ENCODE peak calls at places on chromosomes 6 and 20, in seven cellular contexts. One of them, this sample, is unnamed.

GRCh38 chr6:127176175-127176574 is 57.7 kb downstream of the RSPO3 start:
- DNase-seq in fibroblast of lung: peak
- DNase-seq in ascending aorta: no peak
- DNase-seq in CD8-positive, alpha-beta T cell: no peak
- DNase-seq in GM10248: no peak
- DNase-seq in cardiac fibroblast: peak
- DNase-seq in nephron progenitor cell: no peak
- DNase-seq in this sample: no peak

GRCh38 chr6:140401666-140402255 is 1027.3 kb upstream of the CITED2 start:
- DNase-seq in fibroblast of lung: peak
- DNase-seq in ascending aorta: no peak
- DNase-seq in CD8-positive, alpha-beta T cell: no peak
- DNase-seq in GM10248: no peak
- DNase-seq in cardiac fibroblast: peak
- DNase-seq in nephron progenitor cell: no peak
- DNase-seq in this sample: no peak

GRCh38 chr20:10171864-10172751 is 46.5 kb upstream of the SNAP25 start:
- DNase-seq in fibroblast of lung: peak
- DNase-seq in ascending aorta: peak
- DNase-seq in CD8-positive, alpha-beta T cell: no peak
- DNase-seq in GM10248: no peak
- DNase-seq in cardiac fibroblast: peak
- DNase-seq in nephron progenitor cell: peak
- DNase-seq in this sample: no peak

GRCh38 chr6:97714772-97715171 is 431.8 kb upstream of the MMS22L start:
- DNase-seq in fibroblast of lung: no peak
- DNase-seq in ascending aorta: no peak
- DNase-seq in CD8-positive, alpha-beta T cell: no peak
- DNase-seq in GM10248: no peak
- DNase-seq in cardiac fibroblast: no peak
- DNase-seq in nephron progenitor cell: no peak
- DNase-seq in this sample: no peak

GRCh38 chr6:80690611-80691090 is 584.2 kb downstream of the BCKDHB start:
- DNase-seq in fibroblast of lung: peak
- DNase-seq in ascending aorta: no peak
- DNase-seq in CD8-positive, alpha-beta T cell: no peak
- DNase-seq in GM10248: no peak
- DNase-seq in cardiac fibroblast: no peak
- DNase-seq in nephron progenitor cell: no peak
- DNase-seq in this sample: no peak

GRCh38 chr6:36827261-36828079 is 11.8 kb downstream of the CPNE5 start:
- DNase-seq in fibroblast of lung: peak
- DNase-seq in ascending aorta: no peak
- DNase-seq in CD8-positive, alpha-beta T cell: no peak
- DNase-seq in GM10248: no peak
- DNase-seq in cardiac fibroblast: peak
- DNase-seq in nephron progenitor cell: no peak
- DNase-seq in this sample: no peak

GRCh38 chr20:46523696-46524328 is 10.5 kb upstream of the ZNF334 start:
- DNase-seq in fibroblast of lung: peak
- DNase-seq in ascending aorta: no peak
- DNase-seq in CD8-positive, alpha-beta T cell: no peak
- DNase-seq in GM10248: no peak
- DNase-seq in cardiac fibroblast: peak
- DNase-seq in nephron progenitor cell: peak
- DNase-seq in this sample: no peak

GRCh38 chr6:123321020-123321419 is 315.7 kb downstream of the TRDN start:
- DNase-seq in fibroblast of lung: no peak
- DNase-seq in ascending aorta: no peak
- DNase-seq in CD8-positive, alpha-beta T cell: no peak
- DNase-seq in GM10248: no peak
- DNase-seq in cardiac fibroblast: no peak
- DNase-seq in nephron progenitor cell: no peak
- DNase-seq in this sample: no peak

GRCh38 chr6:65557224-65557623 is 149.8 kb downstream of the EYS start:
- DNase-seq in fibroblast of lung: no peak
- DNase-seq in ascending aorta: no peak
- DNase-seq in CD8-positive, alpha-beta T cell: no peak
- DNase-seq in GM10248: no peak
- DNase-seq in cardiac fibroblast: no peak
- DNase-seq in nephron progenitor cell: no peak
- DNase-seq in this sample: no peak

GRCh38 chr20:49887251-49887827 is 28.0 kb downstream of the SPATA2 start:
- DNase-seq in fibroblast of lung: peak
- DNase-seq in ascending aorta: peak
- DNase-seq in CD8-positive, alpha-beta T cell: no peak
- DNase-seq in GM10248: no peak
- DNase-seq in cardiac fibroblast: no peak
- DNase-seq in nephron progenitor cell: no peak
- DNase-seq in this sample: no peak

GRCh38 chr6:100573169-100573568 is 108.4 kb upstream of the SIM1 start:
- DNase-seq in fibroblast of lung: peak
- DNase-seq in ascending aorta: no peak
- DNase-seq in CD8-positive, alpha-beta T cell: no peak
- DNase-seq in GM10248: no peak
- DNase-seq in cardiac fibroblast: peak
- DNase-seq in nephron progenitor cell: no peak
- DNase-seq in this sample: no peak

GRCh38 chr6:100565439-100566104 is 100.9 kb upstream of the SIM1 start:
- DNase-seq in fibroblast of lung: no peak
- DNase-seq in ascending aorta: no peak
- DNase-seq in CD8-positive, alpha-beta T cell: no peak
- DNase-seq in GM10248: no peak
- DNase-seq in cardiac fibroblast: no peak
- DNase-seq in nephron progenitor cell: no peak
- DNase-seq in this sample: no peak

DNA sequence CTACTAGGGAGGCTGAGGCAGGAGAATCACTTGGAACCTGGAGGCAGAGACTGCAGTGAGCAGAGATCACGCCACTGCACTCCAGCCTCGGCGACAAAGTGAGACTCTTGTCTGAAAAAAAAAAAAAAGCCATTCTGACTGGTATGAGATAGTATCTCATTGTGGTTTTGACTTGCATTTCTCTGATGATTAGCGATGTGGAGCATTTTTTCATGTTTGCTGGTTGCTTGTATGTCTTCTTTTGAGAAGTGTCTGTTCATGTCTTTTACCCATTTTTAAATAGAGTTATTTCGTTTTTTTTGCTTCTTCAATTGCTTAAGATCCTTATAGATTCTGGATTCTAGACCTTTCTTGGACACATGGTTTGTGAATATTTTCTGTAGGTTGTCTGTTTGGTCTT is 103.5 kb upstream of the SIM1 start:
- DNase-seq in fibroblast of lung: peak
- DNase-seq in ascending aorta: no peak
- DNase-seq in CD8-positive, alpha-beta T cell: no peak
- DNase-seq in GM10248: no peak
- DNase-seq in cardiac fibroblast: no peak
- DNase-seq in nephron progenitor cell: no peak
- DNase-seq in this sample: no peak
- TF ChIP-seq CTCF in fibroblast of lung: no peak
- TF ChIP-seq CTCF in ascending aorta: no peak
- TF ChIP-seq CTCF in CD8-positive, alpha-beta T cell: no peak
- TF ChIP-seq CTCF in GM10248: no peak
- TF ChIP-seq CTCF in cardiac fibroblast: no peak
- TF ChIP-seq CTCF in nephron progenitor cell: no peak
- TF ChIP-seq CTCF in this sample: no peak

GRCh38 chr20:61966492-61967244 is 99.0 kb downstream of the TAF4 start:
- DNase-seq in fibroblast of lung: no peak
- DNase-seq in ascending aorta: no peak
- DNase-seq in CD8-positive, alpha-beta T cell: no peak
- DNase-seq in GM10248: no peak
- DNase-seq in cardiac fibroblast: no peak
- DNase-seq in nephron progenitor cell: no peak
- DNase-seq in this sample: no peak
- TF ChIP-seq CTCF in fibroblast of lung: no peak
- TF ChIP-seq CTCF in ascending aorta: no peak
- TF ChIP-seq CTCF in CD8-positive, alpha-beta T cell: no peak
- TF ChIP-seq CTCF in GM10248: no peak
- TF ChIP-seq CTCF in cardiac fibroblast: no peak
- TF ChIP-seq CTCF in nephron progenitor cell: no peak
- TF ChIP-seq CTCF in this sample: no peak

GRCh38 chr6:5996701-5997419 is 9.9 kb downstream of the NRN1 start:
- DNase-seq in fibroblast of lung: no peak
- DNase-seq in ascending aorta: no peak
- DNase-seq in CD8-positive, alpha-beta T cell: no peak
- DNase-seq in GM10248: no peak
- DNase-seq in cardiac fibroblast: peak
- DNase-seq in nephron progenitor cell: peak
- DNase-seq in this sample: peak

GRCh38 chr6:5998236-5998635 is 8.5 kb downstream of the NRN1 start:
- DNase-seq in fibroblast of lung: no peak
- DNase-seq in ascending aorta: no peak
- DNase-seq in CD8-positive, alpha-beta T cell: no peak
- DNase-seq in GM10248: no peak
- DNase-seq in cardiac fibroblast: no peak
- DNase-seq in nephron progenitor cell: no peak
- DNase-seq in this sample: peak

GRCh38 chr6:5999688-6000608 is 6.8 kb downstream of the NRN1 start:
- DNase-seq in fibroblast of lung: no peak
- DNase-seq in ascending aorta: no peak
- DNase-seq in CD8-positive, alpha-beta T cell: no peak
- DNase-seq in GM10248: no peak
- DNase-seq in cardiac fibroblast: no peak
- DNase-seq in nephron progenitor cell: peak
- DNase-seq in this sample: no peak

GRCh38 chr6:5997420-5998093 is 9.2 kb downstream of the NRN1 start:
- DNase-seq in fibroblast of lung: no peak
- DNase-seq in ascending aorta: no peak
- DNase-seq in CD8-positive, alpha-beta T cell: no peak
- DNase-seq in GM10248: peak
- DNase-seq in cardiac fibroblast: no peak
- DNase-seq in nephron progenitor cell: peak
- DNase-seq in this sample: peak

GRCh38 chr6:5998741-5999687 is 7.7 kb downstream of the NRN1 start:
- DNase-seq in fibroblast of lung: no peak
- DNase-seq in ascending aorta: no peak
- DNase-seq in CD8-positive, alpha-beta T cell: no peak
- DNase-seq in GM10248: no peak
- DNase-seq in cardiac fibroblast: no peak
- DNase-seq in nephron progenitor cell: peak
- DNase-seq in this sample: peak
- TF ChIP-seq CTCF in fibroblast of lung: peak
- TF ChIP-seq CTCF in ascending aorta: peak
- TF ChIP-seq CTCF in CD8-positive, alpha-beta T cell: no peak
- TF ChIP-seq CTCF in GM10248: no peak
- TF ChIP-seq CTCF in cardiac fibroblast: no peak
- TF ChIP-seq CTCF in nephron progenitor cell: no peak
- TF ChIP-seq CTCF in this sample: no peak

DNA sequence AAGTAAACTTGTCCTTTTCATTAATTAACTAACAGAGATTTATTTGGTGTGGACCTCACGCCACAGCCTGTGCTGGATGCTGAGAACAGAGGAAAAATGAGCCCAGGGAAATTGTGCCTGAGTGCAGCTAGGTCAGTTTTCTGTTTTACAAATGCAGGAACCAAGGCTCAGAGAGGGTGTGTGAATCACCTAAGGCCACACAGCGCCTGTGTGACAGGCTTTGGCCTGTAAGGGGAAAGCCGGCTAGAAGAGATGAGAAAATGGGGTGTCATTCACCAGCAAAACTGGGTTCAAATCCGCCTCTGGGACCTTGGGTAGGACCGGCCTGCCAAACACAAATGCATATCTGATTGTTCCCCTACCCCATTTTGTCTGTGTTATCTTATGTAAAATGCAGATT is 52.7 kb downstream of the RBM38 start:
- DNase-seq in fibroblast of lung: no peak
- DNase-seq in ascending aorta: no peak
- DNase-seq in CD8-positive, alpha-beta T cell: no peak
- DNase-seq in GM10248: no peak
- DNase-seq in cardiac fibroblast: no peak
- DNase-seq in nephron progenitor cell: no peak
- DNase-seq in this sample: no peak
- TF ChIP-seq CTCF in fibroblast of lung: no peak
- TF ChIP-seq CTCF in ascending aorta: no peak
- TF ChIP-seq CTCF in CD8-positive, alpha-beta T cell: no peak
- TF ChIP-seq CTCF in GM10248: no peak
- TF ChIP-seq CTCF in cardiac fibroblast: no peak
- TF ChIP-seq CTCF in nephron progenitor cell: no peak
- TF ChIP-seq CTCF in this sample: no peak

DNA sequence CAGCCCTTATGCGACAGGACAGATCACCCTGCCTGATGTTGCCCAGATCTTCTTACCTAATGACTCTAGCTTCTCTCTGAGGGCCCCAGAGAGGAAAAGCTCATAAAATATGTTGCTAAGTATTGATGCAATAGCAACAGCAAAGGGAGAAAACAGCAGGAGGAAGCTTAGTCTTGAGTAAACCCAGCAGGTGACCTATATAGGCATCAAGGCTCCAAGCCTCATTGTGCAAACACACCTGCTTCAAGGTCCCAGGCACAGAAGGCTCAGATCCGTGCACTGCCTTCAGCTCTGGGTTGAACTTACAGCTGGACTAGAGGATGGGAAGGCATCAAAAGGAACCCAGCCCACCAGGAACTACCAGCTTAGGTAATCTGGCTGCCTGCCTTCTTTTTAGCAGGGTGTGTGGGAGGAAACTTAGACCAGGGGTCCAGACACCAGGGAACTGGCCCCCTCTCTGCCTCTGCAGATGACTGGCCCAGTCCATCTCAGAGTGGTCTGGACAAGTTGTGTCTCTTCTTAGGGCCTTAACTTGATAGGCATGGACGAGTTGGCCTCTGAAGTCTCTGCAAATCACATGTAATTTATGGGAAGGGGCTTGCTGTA is 34.4 kb downstream of the TGM3 start:
- DNase-seq in fibroblast of lung: no peak
- DNase-seq in ascending aorta: no peak
- DNase-seq in CD8-positive, alpha-beta T cell: no peak
- DNase-seq in GM10248: no peak
- DNase-seq in cardiac fibroblast: no peak
- DNase-seq in nephron progenitor cell: no peak
- DNase-seq in this sample: no peak
- TF ChIP-seq CTCF in fibroblast of lung: no peak
- TF ChIP-seq CTCF in ascending aorta: no peak
- TF ChIP-seq CTCF in CD8-positive, alpha-beta T cell: no peak
- TF ChIP-seq CTCF in GM10248: no peak
- TF ChIP-seq CTCF in cardiac fibroblast: no peak
- TF ChIP-seq CTCF in nephron progenitor cell: no peak
- TF ChIP-seq CTCF in this sample: no peak

GRCh38 chr6:35354361-35355135 is 12.2 kb downstream of the PPARD start:
- DNase-seq in fibroblast of lung: peak
- DNase-seq in ascending aorta: no peak
- DNase-seq in CD8-positive, alpha-beta T cell: no peak
- DNase-seq in GM10248: no peak
- DNase-seq in cardiac fibroblast: peak
- DNase-seq in nephron progenitor cell: no peak
- DNase-seq in this sample: no peak
- TF ChIP-seq CTCF in fibroblast of lung: no peak
- TF ChIP-seq CTCF in ascending aorta: no peak
- TF ChIP-seq CTCF in CD8-positive, alpha-beta T cell: no peak
- TF ChIP-seq CTCF in GM10248: no peak
- TF ChIP-seq CTCF in cardiac fibroblast: no peak
- TF ChIP-seq CTCF in nephron progenitor cell: no peak
- TF ChIP-seq CTCF in this sample: no peak